ENCODE peak calls at places on chromosome 15, in four cellular contexts. One of them, this sample, is unnamed.

GRCh38 chr15:95990833-95991232 is 339.7 kb upstream of the NR2F2 start:
- DNase-seq in body of pancreas: no peak
- DNase-seq in fibroblast of lung: peak; percentile 47
- DNase-seq in PC-3: no peak
- DNase-seq in this sample: no peak

GRCh38 chr15:70093481-70094309 is 4.0 kb downstream of the TLE3 start:
- DNase-seq in body of pancreas: peak; percentile 66
- DNase-seq in fibroblast of lung: peak; percentile 44
- DNase-seq in PC-3: peak; percentile 89
- DNase-seq in this sample: no peak

GRCh38 chr15:100095896-100096600 is 245.7 kb downstream of the ADAMTS17 start:
- DNase-seq in body of pancreas: no peak
- DNase-seq in fibroblast of lung: no peak
- DNase-seq in PC-3: peak; percentile 76
- DNase-seq in this sample: no peak

GRCh38 chr15:41979493-41980266 is 7.3 kb upstream of the EHD4 start:
- DNase-seq in body of pancreas: no peak
- DNase-seq in fibroblast of lung: no peak
- DNase-seq in PC-3: peak; percentile 29
- DNase-seq in this sample: no peak

GRCh38 chr15:66830358-66830757 is 128.3 kb downstream of the SMAD6 start:
- DNase-seq in body of pancreas: no peak
- DNase-seq in fibroblast of lung: peak; percentile 61
- DNase-seq in PC-3: peak; percentile 90
- DNase-seq in this sample: no peak

GRCh38 chr15:66323312-66323928 is 30.1 kb downstream of the DIS3L start:
- DNase-seq in body of pancreas: no peak
- DNase-seq in fibroblast of lung: no peak
- DNase-seq in PC-3: no peak
- DNase-seq in this sample: no peak

GRCh38 chr15:41511331-41512077 is 2.1 kb downstream of the LTK start:
- DNase-seq in body of pancreas: no peak
- DNase-seq in fibroblast of lung: no peak
- DNase-seq in PC-3: no peak
- DNase-seq in this sample: no peak

GRCh38 chr15:60179786-60180391 is 175.8 kb downstream of the FOXB1 start:
- DNase-seq in body of pancreas: peak; percentile 25
- DNase-seq in fibroblast of lung: peak; percentile 33
- DNase-seq in PC-3: peak; percentile 65
- DNase-seq in this sample: no peak

GRCh38 chr15:63322541-63322940 is 45.1 kb downstream of the APH1B start:
- DNase-seq in body of pancreas: peak; percentile 30
- DNase-seq in fibroblast of lung: peak; percentile 38
- DNase-seq in PC-3: no peak
- DNase-seq in this sample: no peak

GRCh38 chr15:66080791-66081475 is 172.6 kb downstream of the MEGF11 start:
- DNase-seq in body of pancreas: peak; percentile 60
- DNase-seq in fibroblast of lung: peak; percentile 73
- DNase-seq in PC-3: no peak
- DNase-seq in this sample: no peak

GRCh38 chr15:69299451-69300128 is 878 bp downstream of the PAQR5 start:
- DNase-seq in body of pancreas: no peak
- DNase-seq in fibroblast of lung: no peak
- DNase-seq in PC-3: no peak
- DNase-seq in this sample: no peak

GRCh38 chr15:90388462-90389182 is 580 bp downstream of the IQGAP1 start:
- DNase-seq in body of pancreas: peak; percentile 61
- DNase-seq in fibroblast of lung: peak; percentile 59
- DNase-seq in PC-3: peak; percentile 59
- DNase-seq in this sample: peak; percentile 48

GRCh38 chr15:27514526-27514925 is 543.5 kb downstream of the GABRG3 start:
- DNase-seq in body of pancreas: no peak
- DNase-seq in fibroblast of lung: peak; percentile 76
- DNase-seq in PC-3: peak; percentile 28
- DNase-seq in this sample: no peak

GRCh38 chr15:39127925-39128617 is 452.8 kb upstream of the THBS1 start:
- DNase-seq in body of pancreas: no peak
- DNase-seq in fibroblast of lung: peak; percentile 99
- DNase-seq in PC-3: peak; percentile 97
- DNase-seq in this sample: no peak

GRCh38 chr15:22265961-22266360 is 185.6 kb downstream of the OR4M2 start:
- DNase-seq in body of pancreas: no peak
- DNase-seq in fibroblast of lung: no peak
- DNase-seq in PC-3: no peak
- DNase-seq in this sample: no peak

GRCh38 chr15:37136666-37137065 is 36.3 kb upstream of the MEIS2 start:
- DNase-seq in body of pancreas: no peak
- DNase-seq in fibroblast of lung: peak; percentile 30
- DNase-seq in PC-3: peak; percentile 29
- DNase-seq in this sample: no peak

GRCh38 chr15:45134682-45135604 is 5.1 kb downstream of the DUOX1 start:
- DNase-seq in body of pancreas: peak; percentile 52
- DNase-seq in fibroblast of lung: no peak
- DNase-seq in PC-3: no peak
- DNase-seq in this sample: no peak

GRCh38 chr15:76330281-76330680 is 6.3 kb upstream of the ISL2 start:
- DNase-seq in body of pancreas: peak; percentile 67
- DNase-seq in fibroblast of lung: peak; percentile 35
- DNase-seq in PC-3: peak; percentile 79
- DNase-seq in this sample: peak; percentile 55

GRCh38 chr15:59866642-59867041 is 137.5 kb upstream of the FOXB1 start:
- DNase-seq in body of pancreas: no peak
- DNase-seq in fibroblast of lung: no peak
- DNase-seq in PC-3: no peak
- DNase-seq in this sample: no peak

GRCh38 chr15:63560741-63561448 is 36.3 kb upstream of the FBXL22 start:
- DNase-seq in body of pancreas: no peak
- DNase-seq in fibroblast of lung: no peak
- DNase-seq in PC-3: no peak
- DNase-seq in this sample: no peak

GRCh38 chr15:20346082-20346805 is 195.4 kb downstream of the GOLGA6L6 start:
- DNase-seq in body of pancreas: peak; percentile 8
- DNase-seq in fibroblast of lung: no peak
- DNase-seq in PC-3: no peak
- DNase-seq in this sample: no peak

GRCh38 chr15:99128411-99128810 is 23.5 kb downstream of the SYNM start:
- DNase-seq in body of pancreas: no peak
- DNase-seq in fibroblast of lung: no peak
- DNase-seq in PC-3: no peak
- DNase-seq in this sample: no peak

GRCh38 chr15:61750271-61751084 is 309.8 kb downstream of the VPS13C start:
- DNase-seq in body of pancreas: peak; percentile 12
- DNase-seq in fibroblast of lung: no peak
- DNase-seq in PC-3: peak; percentile 85
- DNase-seq in this sample: no peak

GRCh38 chr15:63483521-63484371 is 20.6 kb upstream of the USP3 start:
- DNase-seq in body of pancreas: no peak
- DNase-seq in fibroblast of lung: no peak
- DNase-seq in PC-3: no peak
- DNase-seq in this sample: no peak

DNA sequence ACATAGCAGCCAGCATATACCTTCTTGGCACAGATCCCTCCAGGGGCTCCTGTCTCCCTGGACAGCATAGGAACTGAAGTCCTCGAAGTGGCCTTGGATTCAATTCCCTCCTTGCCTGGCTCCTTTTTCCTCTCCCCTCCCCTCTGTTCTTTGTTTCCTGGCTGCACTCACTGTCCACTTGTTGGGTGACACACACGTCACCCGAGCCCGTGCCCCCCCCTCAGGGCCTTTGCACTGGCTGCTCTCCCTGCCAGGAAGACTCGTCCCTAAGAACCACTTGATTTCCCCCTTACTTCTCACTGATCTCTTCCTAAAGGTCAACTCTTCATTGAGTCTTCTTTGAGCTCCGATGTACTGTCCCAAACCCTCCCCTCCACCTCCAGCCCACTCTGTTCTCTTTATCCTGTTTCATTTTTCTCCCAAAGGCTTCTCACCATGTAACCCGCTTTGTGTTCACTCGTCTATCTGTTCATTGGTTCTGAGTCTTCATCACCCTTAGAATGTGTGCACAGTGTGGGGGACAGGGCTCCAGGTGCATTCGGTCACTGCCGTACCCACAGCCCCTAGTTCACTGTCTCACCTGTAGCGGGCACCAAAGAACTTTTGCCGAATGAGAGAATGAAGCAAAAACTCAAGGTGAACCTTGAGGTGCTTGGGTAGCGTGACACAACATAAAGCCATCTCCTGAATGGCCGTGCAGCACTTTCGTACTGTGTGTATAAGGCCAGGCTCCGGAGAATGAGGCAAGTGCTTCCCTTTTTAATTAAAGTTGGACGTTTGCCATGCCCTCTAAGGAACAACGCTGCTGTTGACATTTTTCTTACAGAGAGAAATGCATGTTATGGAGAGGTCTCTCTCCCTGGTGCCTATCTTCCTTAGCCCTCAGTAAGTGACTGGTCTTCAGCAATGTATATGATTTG is 74.0 kb downstream of the CHRNA7 start:
- DNase-seq in body of pancreas: peak; percentile 36
- DNase-seq in fibroblast of lung: no peak
- DNase-seq in PC-3: no peak
- DNase-seq in this sample: no peak
- TF ChIP-seq CTCF in body of pancreas: peak; percentile 17
- TF ChIP-seq CTCF in fibroblast of lung: no peak
- TF ChIP-seq CTCF in PC-3: peak; percentile 47
- TF ChIP-seq CTCF in this sample: no peak

DNA sequence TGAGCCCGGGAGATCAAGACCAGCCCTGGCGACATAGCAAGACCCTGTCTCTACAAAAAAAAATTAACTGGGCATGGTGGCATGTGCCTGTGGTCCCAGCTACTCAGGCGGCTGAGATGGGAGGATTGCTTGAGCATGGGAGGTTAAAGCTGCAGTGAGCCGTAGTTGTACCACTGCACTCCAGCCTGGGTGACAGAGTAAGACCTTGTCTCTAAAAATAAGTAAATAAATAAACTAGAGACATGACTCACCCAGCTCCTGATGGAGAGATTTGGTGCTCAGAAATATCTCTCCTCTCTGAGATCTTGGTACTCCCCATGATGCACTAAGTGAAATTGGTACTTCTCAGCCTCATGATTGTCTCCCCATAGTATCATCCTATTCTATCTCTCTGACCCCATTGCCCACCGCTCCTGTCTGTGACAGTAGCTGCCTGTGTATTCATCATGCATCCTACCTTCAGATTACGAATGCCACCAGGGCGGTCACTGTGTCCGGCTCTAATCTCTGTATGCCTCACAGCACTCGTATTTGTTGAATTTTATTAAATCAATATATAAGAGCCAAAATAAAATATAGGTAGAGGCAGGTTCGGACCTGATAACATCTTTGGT is 50.9 kb downstream of the ABHD2 start:
- DNase-seq in body of pancreas: no peak
- DNase-seq in fibroblast of lung: peak; percentile 36
- DNase-seq in PC-3: peak; percentile 27
- DNase-seq in this sample: no peak
- H3K4me1 ChIP-seq in body of pancreas: peaks cover 75% of the 10 kb centered on the region
- H3K4me1 ChIP-seq in fibroblast of lung: peaks cover 18% of the 10 kb centered on the region
- H3K4me1 ChIP-seq in PC-3: peaks cover 16% of the 10 kb centered on the region
- H3K4me1 ChIP-seq in this sample: peaks cover 35% of the 10 kb centered on the region

GRCh38 chr15:57604502-57604901 is 12.8 kb downstream of the MYZAP start:
- DNase-seq in body of pancreas: peak; percentile 86
- DNase-seq in fibroblast of lung: no peak
- DNase-seq in PC-3: no peak
- DNase-seq in this sample: no peak
- TF ChIP-seq CTCF in body of pancreas: no peak
- TF ChIP-seq CTCF in fibroblast of lung: no peak
- TF ChIP-seq CTCF in PC-3: no peak
- TF ChIP-seq CTCF in this sample: no peak

DNA sequence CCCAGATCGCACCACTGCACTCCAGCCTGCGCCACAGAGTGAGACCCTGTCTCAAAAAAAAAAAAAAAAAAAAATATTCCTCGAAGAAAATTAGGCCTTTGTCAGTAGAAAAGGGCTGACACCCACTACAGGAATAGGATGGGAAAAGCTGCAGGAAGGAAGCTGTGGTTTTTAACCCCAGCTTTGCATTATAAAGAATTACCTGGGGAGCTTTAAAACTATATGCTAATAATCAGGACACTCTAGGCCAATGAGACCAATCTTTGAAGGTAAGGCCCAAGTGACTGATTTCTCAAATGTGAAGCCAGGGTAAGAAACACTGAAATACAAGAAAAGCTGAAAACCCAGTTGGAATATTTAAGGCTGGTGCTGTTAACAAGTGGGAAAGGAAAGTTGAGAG is 74.3 kb downstream of the RBPMS2 start:
- DNase-seq in body of pancreas: no peak
- DNase-seq in fibroblast of lung: no peak
- DNase-seq in PC-3: no peak
- DNase-seq in this sample: no peak
- H3K4me1 ChIP-seq in body of pancreas: peaks cover 60% of the 10 kb centered on the region
- H3K4me1 ChIP-seq in fibroblast of lung: peaks cover 24% of the 10 kb centered on the region
- H3K4me1 ChIP-seq in PC-3: peaks cover 39% of the 10 kb centered on the region
- H3K4me1 ChIP-seq in this sample: no peaks in the 10 kb centered on the region

GRCh38 chr15:92087211-92087610 is 233.7 kb downstream of the SLCO3A1 start:
- DNase-seq in body of pancreas: no peak
- DNase-seq in fibroblast of lung: no peak
- DNase-seq in PC-3: no peak
- DNase-seq in this sample: no peak

GRCh38 chr15:92092391-92092790 is 238.9 kb downstream of the SLCO3A1 start:
- DNase-seq in body of pancreas: no peak
- DNase-seq in fibroblast of lung: no peak
- DNase-seq in PC-3: no peak
- DNase-seq in this sample: no peak

GRCh38 chr15:92095691-92096090 is 242.2 kb downstream of the SLCO3A1 start:
- DNase-seq in body of pancreas: no peak
- DNase-seq in fibroblast of lung: no peak
- DNase-seq in PC-3: no peak
- DNase-seq in this sample: no peak

GRCh38 chr15:92091155-92091734 is 237.7 kb downstream of the SLCO3A1 start:
- DNase-seq in body of pancreas: peak; percentile 62
- DNase-seq in fibroblast of lung: peak; percentile 18
- DNase-seq in PC-3: peak; percentile 54
- DNase-seq in this sample: peak; percentile 18
- TF ChIP-seq CTCF in body of pancreas: peak; percentile 57
- TF ChIP-seq CTCF in fibroblast of lung: peak; percentile 35
- TF ChIP-seq CTCF in PC-3: peak; percentile 72
- TF ChIP-seq CTCF in this sample: peak; percentile 37

GRCh38 chr15:83919319-83919830 is 265.5 kb downstream of the ADAMTSL3 start:
- DNase-seq in body of pancreas: no peak
- DNase-seq in fibroblast of lung: no peak
- DNase-seq in PC-3: no peak
- DNase-seq in this sample: no peak
- H3K4me1 ChIP-seq in body of pancreas: no peaks in the 10 kb centered on the region
- H3K4me1 ChIP-seq in fibroblast of lung: no peaks in the 10 kb centered on the region
- H3K4me1 ChIP-seq in PC-3: no peaks in the 10 kb centered on the region
- H3K4me1 ChIP-seq in this sample: no peaks in the 10 kb centered on the region

GRCh38 chr15:25944386-25944785 is 81.3 kb upstream of the ATP10A start:
- DNase-seq in body of pancreas: no peak
- DNase-seq in fibroblast of lung: no peak
- DNase-seq in PC-3: no peak
- DNase-seq in this sample: no peak

GRCh38 chr15:25943831-25944230 is 80.7 kb upstream of the ATP10A start:
- DNase-seq in body of pancreas: no peak
- DNase-seq in fibroblast of lung: no peak
- DNase-seq in PC-3: no peak
- DNase-seq in this sample: no peak

GRCh38 chr15:25950014-25950413 is 86.9 kb upstream of the ATP10A start:
- DNase-seq in body of pancreas: no peak
- DNase-seq in fibroblast of lung: no peak
- DNase-seq in PC-3: no peak
- DNase-seq in this sample: no peak

GRCh38 chr15:25946241-25946786 is 83.2 kb upstream of the ATP10A start:
- DNase-seq in body of pancreas: no peak
- DNase-seq in fibroblast of lung: no peak
- DNase-seq in PC-3: no peak
- DNase-seq in this sample: no peak

GRCh38 chr15:25947336-25948080 is 84.4 kb upstream of the ATP10A start:
- DNase-seq in body of pancreas: peak; percentile 16
- DNase-seq in fibroblast of lung: peak; percentile 28
- DNase-seq in PC-3: peak; percentile 53
- DNase-seq in this sample: no peak
- TF ChIP-seq CTCF in body of pancreas: no peak
- TF ChIP-seq CTCF in fibroblast of lung: no peak
- TF ChIP-seq CTCF in PC-3: peak; percentile 45
- TF ChIP-seq CTCF in this sample: no peak

This sample was measured in tibial nerve.